ENCODE peak calls at places on chromosomes 12 and 14, in six cellular contexts. B is kidney glomerular epithelial cell, W is A549, C is RWPE1, P is T-helper 9 cell, S is progenitor cell of endocrine pancreas. T is an unnamed sample.
A peak's percentile ranks its signal among the peaks of the same experiment; 100 is the strongest.

GRCh38 chr12:26847431-26847830 is 14.4 kb upstream of the ITPR2 start:
- DNase-seq in B (no peak), W (no peak), C (no peak), P (no peak), S (no peak), T (no peak)

GRCh38 chr12:96233168-96233567 is 39.0 kb downstream of the ELK3 start:
- DNase-seq in B (no peak), W (no peak), C (no peak), P (no peak), S (no peak), T (no peak)

GRCh38 chr14:87896393-87897380 is 96.3 kb downstream of the GALC start:
- DNase-seq in B (peak; percentile 31), W (peak; percentile 54), C (peak; percentile 46), P (no peak), S (no peak), T (peak; percentile 70)

GRCh38 chr14:29789475-29789874 is 138.2 kb downstream of the PRKD1 start:
- DNase-seq in B (no peak), W (no peak), C (no peak), P (no peak), S (no peak), T (no peak)

GRCh38 chr14:63544641-63545234 is 1.6 kb upstream of the PPP2R5E start:
- DNase-seq in B (no peak), W (peak; percentile 38), C (peak; percentile 15), P (no peak), S (no peak), T (peak; percentile 29)

GRCh38 chr14:54763761-54764160 is 138.9 kb downstream of the GCH1 start:
- DNase-seq in B (no peak), W (no peak), C (no peak), P (no peak), S (no peak), T (no peak)

GRCh38 chr14:87049886-87050820 is 942.8 kb downstream of the GALC start:
- DNase-seq in B (peak; percentile 5), W (peak; percentile 20), C (peak; percentile 57), P (no peak), S (no peak), T (peak; percentile 89)

GRCh38 chr12:92821142-92821541 is 108.0 kb downstream of the EEA1 start:
- DNase-seq in B (no peak), W (no peak), C (no peak), P (no peak), S (no peak), T (no peak)

GRCh38 chr12:62191747-62192485 is 68.3 kb upstream of the USP15 start:
- DNase-seq in B (no peak), W (peak; percentile 16), C (peak; percentile 30), P (no peak), S (peak; percentile 9), T (peak; percentile 72)

GRCh38 chr14:68421116-68421515 is 371.8 kb downstream of the ZFP36L1 start:
- DNase-seq in B (no peak), W (no peak), C (no peak), P (no peak), S (no peak), T (no peak)

GRCh38 chr12:103924761-103925641 is 5.2 kb upstream of the HSP90B1 start:
- DNase-seq in B (peak; percentile 57), W (peak; percentile 24), C (peak; percentile 4), P (no peak), S (no peak), T (peak; percentile 80)

GRCh38 chr14:101758913-101759593 is 2.5 kb upstream of the PPP2R5C start:
- DNase-seq in B (no peak), W (no peak), C (no peak), P (no peak), S (no peak), T (no peak)

GRCh38 chr12:118981285-118982201 is at the start of gene SRRM4:
- DNase-seq in B (no peak), W (no peak), C (peak; percentile 20), P (no peak), S (peak; percentile 81), T (no peak)

GRCh38 chr12:18696971-18697602 is 40.7 kb downstream of the PLCZ1 start:
- DNase-seq in B (peak; percentile 64), W (no peak), C (peak; percentile 41), P (no peak), S (no peak), T (peak; percentile 65)

GRCh38 chr14:104681689-104682074 is 7.7 kb upstream of the INF2 start:
- DNase-seq in B (peak; percentile 87), W (peak; percentile 94), C (peak; percentile 83), P (no peak), S (no peak), T (peak; percentile 74)

GRCh38 chr12:105738036-105738435 is 400.7 kb downstream of the NUAK1 start:
- DNase-seq in B (no peak), W (no peak), C (no peak), P (no peak), S (no peak), T (peak; percentile 8)

GRCh38 chr14:31001339-31001658 is 24.1 kb upstream of the AP4S1 start:
- DNase-seq in B (no peak), W (no peak), C (no peak), P (no peak), S (no peak), T (no peak)

GRCh38 chr12:20716985-20717384 is 21.9 kb downstream of the SLCO1C1 start:
- DNase-seq in B (no peak), W (no peak), C (no peak), P (no peak), S (no peak), T (no peak)

GRCh38 chr14:21071225-21072041 is 1.3 kb downstream of the ARHGEF40 start:
- DNase-seq in B (peak; percentile 74), W (peak; percentile 58), C (peak; percentile 42), P (peak; percentile 41), S (peak; percentile 40), T (peak; percentile 64)

GRCh38 chr14:44914849-44915248 is 46.9 kb downstream of the KLHL28 start:
- DNase-seq in B (no peak), W (peak; percentile 14), C (no peak), P (no peak), S (no peak), T (peak; percentile 42)

GRCh38 chr14:52926994-52927393 is 23.9 kb downstream of the FERMT2 start:
- DNase-seq in B (no peak), W (peak; percentile 20), C (no peak), P (no peak), S (no peak), T (peak; percentile 24)

GRCh38 chr14:95953111-95953724 is 76.6 kb downstream of the TUNAR start:
- DNase-seq in B (peak; percentile 1), W (no peak), C (peak; percentile 13), P (no peak), S (peak; percentile 19), T (peak; percentile 5)

GRCh38 chr12:111954974-111955373 is 58.0 kb downstream of the TMEM116 start:
- DNase-seq in B (no peak), W (peak; percentile 53), C (no peak), P (no peak), S (no peak), T (peak; percentile 5)

GRCh38 chr14:92658160-92658559 is 90.3 kb downstream of the LGMN start:
- DNase-seq in B (no peak), W (no peak), C (no peak), P (no peak), S (no peak), T (no peak)

GRCh38 chr14:71739273-71739990 is 192.8 kb upstream of the RGS6 start:
- DNase-seq in B (peak; percentile 79), W (peak; percentile 60), C (peak; percentile 49), P (no peak), S (no peak), T (peak; percentile 86)

GRCh38 chr14:68548194-68549056 is 244.4 kb downstream of the ZFP36L1 start:
- DNase-seq in B (peak; percentile 97), W (peak; percentile 89), C (peak; percentile 90), P (no peak), S (no peak), T (peak; percentile 98)

GRCh38 chr14:101124860-101125259 is 221.3 kb upstream of the RTL1 start:
- DNase-seq in B (no peak), W (no peak), C (no peak), P (no peak), S (no peak), T (no peak)

GRCh38 chr14:104794099-104794498 is 1.4 kb downstream of the AKT1 start:
- DNase-seq in B (no peak), W (peak; percentile 60), C (peak; percentile 66), P (no peak), S (peak; percentile 34), T (peak; percentile 63)

GRCh38 chr12:63294327-63294632 is 143.3 kb upstream of the AVPR1A start:
- DNase-seq in B (peak; percentile 98), W (peak; percentile 89), C (peak; percentile 58), P (no peak), S (no peak), T (peak; percentile 80)

GRCh38 chr14:56664811-56665421 is 85.3 kb downstream of the TMEM260 start:
- DNase-seq in B (no peak), W (no peak), C (no peak), P (no peak), S (no peak), T (no peak)

GRCh38 chr12:105944628-105945027 is 194.1 kb downstream of the NUAK1 start:
- DNase-seq in B (no peak), W (no peak), C (no peak), P (no peak), S (no peak), T (no peak)

GRCh38 chr14:94355191-94355794 is 32.2 kb upstream of the SERPINA6 start:
- DNase-seq in B (peak; percentile 86), W (peak; percentile 61), C (no peak), P (no peak), S (no peak), T (peak; percentile 77)

GRCh38 chr14:99832326-99832725 is 39.1 kb downstream of the EML1 start:
- DNase-seq in B (no peak), W (no peak), C (no peak), P (no peak), S (no peak), T (no peak)

GRCh38 chr12:54560374-54560858 is 11.0 kb downstream of the PDE1B start:
- DNase-seq in B (peak; percentile 42), W (peak; percentile 80), C (peak; percentile 53), P (peak; percentile 82), S (peak; percentile 56), T (peak; percentile 58)

GRCh38 chr12:29216797-29217583 is 67.9 kb downstream of the FAR2 start:
- DNase-seq in B (no peak), W (no peak), C (no peak), P (no peak), S (no peak), T (no peak)

GRCh38 chr12:56469007-56469930 is 891 bp downstream of the SPRYD4 start:
- DNase-seq in B (no peak), W (no peak), C (no peak), P (no peak), S (no peak), T (no peak)

GRCh38 chr12:53676715-53677611 is 1.1 kb upstream of the ATP5MC2 start:
- DNase-seq in B (no peak), W (no peak), C (peak; percentile 13), P (no peak), S (peak; percentile 18), T (no peak)

T was measured in epithelial cell of esophagus.